ENCODE peak calls at places on chromosomes 1 and 21, in five cellular contexts. J, S, Z, O and W are unnamed samples.
A peak's percentile ranks its signal among the peaks of the same experiment; 100 is the strongest.

GRCh38 chr1:162670928-162671663 is 38.8 kb downstream of the DDR2 start:
- DNase-seq in J (no peak), Z (no peak), S (no peak), O (peak; percentile 66), W (no peak)

GRCh38 chr1:24355466-24355865 is 36.3 kb downstream of the GRHL3 start:
- DNase-seq in Z (no peak), J (no peak), S (no peak), O (no peak), W (no peak)

GRCh38 chr1:160761886-160762285 is 22.8 kb downstream of the SLAMF7 start:
- DNase-seq in Z (no peak), O (peak; percentile 41), J (no peak), S (no peak), W (no peak)

GRCh38 chr1:7752512-7753417 is 18.3 kb upstream of the VAMP3 start:
- DNase-seq in J (peak; percentile 37), S (peak; percentile 36), O (peak; percentile 79), Z (peak; percentile 71), W (peak; percentile 33)

GRCh38 chr1:93715529-93716126 is 34.0 kb upstream of the BCAR3 start:
- DNase-seq in S (no peak), O (no peak), Z (peak; percentile 46), J (peak; percentile 48), W (no peak)

GRCh38 chr1:3107201-3107600 is 38.2 kb downstream of the PRDM16 start:
- DNase-seq in S (no peak), Z (no peak), J (no peak), O (no peak), W (no peak)

GRCh38 chr1:36084502-36085115 is 715 bp downstream of the TEKT2 start:
- DNase-seq in O (no peak), J (no peak), S (no peak), Z (no peak), W (no peak)

GRCh38 chr1:47551971-47552528 is 114.2 kb downstream of the FOXD2 start:
- DNase-seq in Z (no peak), O (no peak), J (no peak), S (no peak), W (no peak)

GRCh38 chr1:173330149-173330951 is 123.2 kb upstream of the TNFSF4 start:
- DNase-seq in S (no peak), Z (no peak), J (no peak), O (peak; percentile 80), W (no peak)

GRCh38 chr1:17998889-17999288 is 108.7 kb upstream of the IGSF21 start:
- DNase-seq in Z (no peak), S (no peak), O (peak; percentile 3), J (no peak), W (no peak)

GRCh38 chr1:92201973-92202372 is 15.7 kb upstream of the C1orf146 start:
- DNase-seq in Z (no peak), O (peak; percentile 24), J (no peak), S (no peak), W (no peak)

GRCh38 chr1:49136738-49137251 is 360.1 kb upstream of the BEND5 start:
- DNase-seq in S (no peak), J (no peak), O (no peak), Z (no peak), W (no peak)

GRCh38 chr1:6143392-6143791 is 36.7 kb downstream of the CHD5 start:
- DNase-seq in S (no peak), Z (no peak), O (no peak), J (no peak), W (no peak)

GRCh38 chr21:31195334-31196015 is 148.6 kb downstream of the TIAM1 start:
- DNase-seq in J (no peak), O (no peak), S (no peak), Z (no peak), W (no peak)

GRCh38 chr1:236081546-236082227 is 16.8 kb upstream of the NID1 start:
- DNase-seq in Z (no peak), J (no peak), O (no peak), S (no peak), W (no peak)

GRCh38 chr21:26366781-26367180 is 196.2 kb upstream of the APP start:
- DNase-seq in J (no peak), Z (no peak), O (no peak), S (no peak), W (no peak)

GRCh38 chr1:208476825-208477170 is 232.6 kb upstream of the PLXNA2 start:
- DNase-seq in O (no peak), J (no peak), Z (no peak), S (no peak), W (no peak)

GRCh38 chr1:58041621-58042020 is 504.9 kb downstream of the OMA1 start:
- DNase-seq in Z (no peak), J (no peak), S (no peak), O (no peak), W (no peak)

GRCh38 chr1:28755701-28756100 is 19.0 kb downstream of the YTHDF2 start:
- DNase-seq in J (no peak), O (peak; percentile 53), S (no peak), Z (no peak), W (no peak)

GRCh38 chr1:28745653-28746173 is 9.0 kb downstream of the YTHDF2 start:
- DNase-seq in Z (no peak), O (no peak), J (no peak), S (no peak), W (no peak)

GRCh38 chr1:28751315-28752056 is 14.7 kb downstream of the YTHDF2 start:
- DNase-seq in Z (no peak), J (no peak), O (peak; percentile 68), S (no peak), W (no peak)

GRCh38 chr1:28750330-28750729 is 13.6 kb downstream of the YTHDF2 start:
- DNase-seq in O (no peak), J (no peak), Z (no peak), S (no peak), W (no peak)
- H3K4me1 ChIP-seq in O (peaks cover 6% of the 10 kb centered on the region), J (peaks cover 98% of the 10 kb centered on the region), Z (no peaks in the 10 kb centered on the region), S (peaks cover 80% of the 10 kb centered on the region), W (peaks cover 45% of the 10 kb centered on the region)

GRCh38 chr1:186869829-186870228 is 41.1 kb downstream of the PLA2G4A start:
- DNase-seq in J (no peak), S (no peak), Z (no peak), O (no peak), W (no peak)

GRCh38 chr1:186864296-186864695 is 35.5 kb downstream of the PLA2G4A start:
- DNase-seq in O (no peak), J (no peak), Z (no peak), S (no peak), W (no peak)

GRCh38 chr1:186865861-186866260 is 37.1 kb downstream of the PLA2G4A start:
- DNase-seq in J (no peak), S (no peak), Z (no peak), O (no peak), W (no peak)

GRCh38 chr1:186859995-186860394 is 31.2 kb downstream of the PLA2G4A start:
- DNase-seq in Z (no peak), J (no peak), O (no peak), S (no peak), W (no peak)

GRCh38 chr1:186865253-186865652 is 36.5 kb downstream of the PLA2G4A start:
- DNase-seq in J (no peak), S (no peak), O (no peak), Z (no peak), W (no peak)
- H3K27ac ChIP-seq in J (no peak overlapping the region), S (no peak overlapping the region), O (no peak overlapping the region), Z (no peak overlapping the region), W (no peak overlapping the region)

DNA sequence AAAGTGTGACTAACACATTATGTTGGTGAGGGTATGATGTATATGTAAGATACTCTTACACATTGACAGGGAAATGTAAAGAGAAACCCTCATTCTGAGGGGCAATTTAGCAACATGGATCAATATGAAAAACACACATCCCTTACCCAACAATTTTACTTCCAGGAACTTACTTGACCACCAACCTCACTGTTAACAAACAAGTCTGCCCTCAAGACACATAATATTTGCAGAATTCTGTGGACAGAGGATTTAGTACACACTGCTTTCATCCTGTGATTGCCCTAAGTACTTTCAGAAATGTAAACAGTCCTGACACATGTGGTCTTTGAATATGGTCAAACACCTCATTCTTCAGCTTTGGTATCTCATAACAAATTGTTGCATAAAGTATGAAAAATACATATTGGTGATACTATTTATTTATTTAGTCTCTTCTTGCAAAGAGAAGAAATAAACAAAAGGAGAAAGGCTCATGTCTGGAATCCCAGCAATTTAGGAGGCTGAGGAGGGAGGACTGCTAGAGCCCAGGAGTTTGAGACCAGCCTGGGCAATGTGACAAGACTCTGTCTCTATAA is 6.9 kb downstream of the USP48 start:
- DNase-seq in O (no peak), S (no peak), J (no peak), Z (no peak), W (no peak)
- H3K4me1 ChIP-seq in O (no peaks in the 10 kb centered on the region), S (peaks cover 5% of the 10 kb centered on the region), J (peaks cover 37% of the 10 kb centered on the region), Z (no peaks in the 10 kb centered on the region), W (peaks cover 25% of the 10 kb centered on the region)

GRCh38 chr1:84969489-84970250 is 27.2 kb downstream of the MCOLN2 start:
- DNase-seq in O (no peak), J (no peak), S (no peak), Z (no peak), W (no peak)
- H3K27ac ChIP-seq in O (no peak overlapping the region), J (no peak overlapping the region), S (no peak overlapping the region), Z (no peak overlapping the region), W (no peak overlapping the region)

DNA sequence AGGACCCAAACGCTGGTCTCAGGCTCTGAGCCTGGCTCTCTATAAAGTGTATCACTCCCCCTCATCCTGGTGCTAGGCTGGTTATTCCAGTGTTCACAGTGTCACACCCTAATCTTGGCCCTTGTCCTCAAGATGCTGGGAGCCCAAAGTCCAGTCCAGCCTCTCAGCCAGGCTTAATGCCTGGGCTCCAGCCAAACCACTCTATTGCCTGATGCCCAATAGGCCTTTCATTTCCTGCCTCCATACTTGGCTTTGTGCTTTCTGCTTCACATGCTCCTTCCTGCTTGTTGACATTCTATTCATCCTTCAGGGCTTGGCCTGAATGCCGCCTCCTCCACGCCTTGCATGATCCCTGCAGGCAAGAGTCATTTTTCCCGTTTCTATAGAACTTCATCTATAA is 1.7 kb downstream of the KLHDC8A start:
- DNase-seq in Z (no peak), S (no peak), J (no peak), O (peak; percentile 73), W (no peak)
- H3K4me1 ChIP-seq in Z (no peaks in the 10 kb centered on the region), S (no peaks in the 10 kb centered on the region), J (peaks cover 6% of the 10 kb centered on the region), O (no peaks in the 10 kb centered on the region), W (no peaks in the 10 kb centered on the region)

GRCh38 chr1:9785406-9785805 is 38.4 kb downstream of the CLSTN1 start:
- DNase-seq in J (no peak), O (no peak), Z (no peak), S (no peak), W (no peak)
- H3K27ac ChIP-seq in J (no peak overlapping the region), O (no peak overlapping the region), Z (no peak overlapping the region), S (no peak overlapping the region), W (no peak overlapping the region)

DNA sequence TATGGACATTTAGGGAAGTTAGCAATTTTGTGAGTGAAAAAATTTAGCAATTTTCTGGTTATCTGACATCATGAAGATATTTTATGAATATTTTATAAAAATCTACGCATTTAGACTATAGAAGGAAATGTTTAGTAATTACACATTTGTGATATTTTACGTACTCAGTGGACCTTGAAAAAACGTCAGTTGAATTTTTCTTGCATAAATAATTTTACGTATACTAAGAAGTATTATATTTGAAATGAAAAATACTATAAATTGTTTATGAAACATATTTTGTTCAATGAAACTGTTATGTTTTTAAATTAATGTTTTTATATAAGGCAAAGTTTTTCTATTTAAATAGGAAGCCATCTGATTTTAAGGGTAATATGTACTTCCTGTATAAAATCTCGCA is 462.8 kb downstream of the NCAM2 start:
- DNase-seq in Z (no peak), O (no peak), S (no peak), J (no peak), W (no peak)
- H3K4me1 ChIP-seq in Z (no peaks in the 10 kb centered on the region), O (no peaks in the 10 kb centered on the region), S (no peaks in the 10 kb centered on the region), J (no peaks in the 10 kb centered on the region), W (no peaks in the 10 kb centered on the region)